ENCODE peak calls at places on chromosomes 7 and 10, in four cellular contexts. One of them, this sample, is unnamed.

GRCh38 chr10:114388275-114388674 is 16.0 kb downstream of the AFAP1L2 start:
- DNase-seq in CD4-positive, alpha-beta T cell: no peak
- DNase-seq in NCI-H1092: no peak
- DNase-seq in neuronal stem cell: no peak
- DNase-seq in this sample: no peak

GRCh38 chr10:5252177-5253037 is 55.8 kb downstream of the AKR1C4 start:
- DNase-seq in CD4-positive, alpha-beta T cell: no peak
- DNase-seq in NCI-H1092: no peak
- DNase-seq in neuronal stem cell: no peak
- DNase-seq in this sample: peak

GRCh38 chr7:108086962-108087361 is 43.2 kb downstream of the LAMB4 start:
- DNase-seq in CD4-positive, alpha-beta T cell: no peak
- DNase-seq in NCI-H1092: no peak
- DNase-seq in neuronal stem cell: no peak
- DNase-seq in this sample: no peak

GRCh38 chr10:89413398-89413912 is 913 bp upstream of the IFIT5 start:
- DNase-seq in CD4-positive, alpha-beta T cell: no peak
- DNase-seq in NCI-H1092: no peak
- DNase-seq in neuronal stem cell: no peak
- DNase-seq in this sample: no peak

GRCh38 chr10:60989400-60989876 is 45.5 kb upstream of the RHOBTB1 start:
- DNase-seq in CD4-positive, alpha-beta T cell: no peak
- DNase-seq in NCI-H1092: no peak
- DNase-seq in neuronal stem cell: no peak
- DNase-seq in this sample: no peak

GRCh38 chr10:92822060-92822634 is 26.2 kb upstream of the EXOC6 start:
- DNase-seq in CD4-positive, alpha-beta T cell: no peak
- DNase-seq in NCI-H1092: no peak
- DNase-seq in neuronal stem cell: no peak
- DNase-seq in this sample: no peak

GRCh38 chr7:100612730-100613446 is 548 bp downstream of the MOSPD3 start:
- DNase-seq in CD4-positive, alpha-beta T cell: no peak
- DNase-seq in NCI-H1092: no peak
- DNase-seq in neuronal stem cell: no peak
- DNase-seq in this sample: no peak

GRCh38 chr7:3095046-3095445 is 51.4 kb upstream of the CARD11 start:
- DNase-seq in CD4-positive, alpha-beta T cell: peak
- DNase-seq in NCI-H1092: no peak
- DNase-seq in neuronal stem cell: no peak
- DNase-seq in this sample: no peak

GRCh38 chr7:2633538-2634264 is 1.9 kb downstream of the TTYH3 start:
- DNase-seq in CD4-positive, alpha-beta T cell: no peak
- DNase-seq in NCI-H1092: no peak
- DNase-seq in neuronal stem cell: no peak
- DNase-seq in this sample: no peak

GRCh38 chr10:110077436-110078120 is 69.8 kb downstream of the ADD3 start:
- DNase-seq in CD4-positive, alpha-beta T cell: no peak
- DNase-seq in NCI-H1092: no peak
- DNase-seq in neuronal stem cell: no peak
- DNase-seq in this sample: no peak

GRCh38 chr7:154631162-154631561 is 371.8 kb downstream of the PAXIP1 start:
- DNase-seq in CD4-positive, alpha-beta T cell: no peak
- DNase-seq in NCI-H1092: no peak
- DNase-seq in neuronal stem cell: no peak
- DNase-seq in this sample: no peak

GRCh38 chr10:10892290-10892875 is 125.3 kb upstream of the CELF2 start:
- DNase-seq in CD4-positive, alpha-beta T cell: no peak
- DNase-seq in NCI-H1092: no peak
- DNase-seq in neuronal stem cell: no peak
- DNase-seq in this sample: no peak

GRCh38 chr10:8053446-8054242 is 844 bp upstream of the GATA3 start:
- DNase-seq in CD4-positive, alpha-beta T cell: peak
- DNase-seq in NCI-H1092: peak
- DNase-seq in neuronal stem cell: peak
- DNase-seq in this sample: no peak

GRCh38 chr7:116399808-116400207 is 99.7 kb upstream of the CAV2 start:
- DNase-seq in CD4-positive, alpha-beta T cell: no peak
- DNase-seq in NCI-H1092: no peak
- DNase-seq in neuronal stem cell: no peak
- DNase-seq in this sample: no peak

GRCh38 chr7:832292-832967 is at the start of gene SUN1:
- DNase-seq in CD4-positive, alpha-beta T cell: peak
- DNase-seq in NCI-H1092: no peak
- DNase-seq in neuronal stem cell: no peak
- DNase-seq in this sample: no peak

GRCh38 chr7:16034353-16034752 is 347.9 kb upstream of the MEOX2 start:
- DNase-seq in CD4-positive, alpha-beta T cell: no peak
- DNase-seq in NCI-H1092: no peak
- DNase-seq in neuronal stem cell: no peak
- DNase-seq in this sample: no peak

GRCh38 chr7:130961128-130961601 is 227.2 kb upstream of the KLF14 start:
- DNase-seq in CD4-positive, alpha-beta T cell: peak
- DNase-seq in NCI-H1092: no peak
- DNase-seq in neuronal stem cell: no peak
- DNase-seq in this sample: no peak

GRCh38 chr7:43004076-43004475 is 71.9 kb downstream of the MRPL32 start:
- DNase-seq in CD4-positive, alpha-beta T cell: no peak
- DNase-seq in NCI-H1092: no peak
- DNase-seq in neuronal stem cell: no peak
- DNase-seq in this sample: no peak

GRCh38 chr10:112832361-112832878 is 117.6 kb upstream of the TCF7L2 start:
- DNase-seq in CD4-positive, alpha-beta T cell: no peak
- DNase-seq in NCI-H1092: no peak
- DNase-seq in neuronal stem cell: no peak
- DNase-seq in this sample: peak

GRCh38 chr10:6647811-6648526 is 67.9 kb upstream of the PRKCQ start:
- DNase-seq in CD4-positive, alpha-beta T cell: peak
- DNase-seq in NCI-H1092: no peak
- DNase-seq in neuronal stem cell: peak
- DNase-seq in this sample: peak

GRCh38 chr7:101984997-101985645 is 167.7 kb downstream of the CUX1 start:
- DNase-seq in CD4-positive, alpha-beta T cell: no peak
- DNase-seq in NCI-H1092: no peak
- DNase-seq in neuronal stem cell: no peak
- DNase-seq in this sample: no peak

GRCh38 chr7:142797342-142797798 is 26.6 kb downstream of the PRSS2 start:
- DNase-seq in CD4-positive, alpha-beta T cell: peak
- DNase-seq in NCI-H1092: no peak
- DNase-seq in neuronal stem cell: no peak
- DNase-seq in this sample: no peak

GRCh38 chr7:12719141-12719919 is 31.9 kb downstream of the ARL4A start:
- DNase-seq in CD4-positive, alpha-beta T cell: no peak
- DNase-seq in NCI-H1092: no peak
- DNase-seq in neuronal stem cell: no peak
- DNase-seq in this sample: no peak

GRCh38 chr7:74452748-74453320 is 872 bp upstream of the GTF2IRD1 start:
- DNase-seq in CD4-positive, alpha-beta T cell: no peak
- DNase-seq in NCI-H1092: no peak
- DNase-seq in neuronal stem cell: no peak
- DNase-seq in this sample: no peak

GRCh38 chr10:104122273-104123107 is 519 bp downstream of the SFR1 start:
- DNase-seq in CD4-positive, alpha-beta T cell: no peak
- DNase-seq in NCI-H1092: no peak
- DNase-seq in neuronal stem cell: no peak
- DNase-seq in this sample: no peak

GRCh38 chr10:1557081-1557480 is 180.2 kb downstream of the ADARB2 start:
- DNase-seq in CD4-positive, alpha-beta T cell: no peak
- DNase-seq in NCI-H1092: no peak
- DNase-seq in neuronal stem cell: no peak
- DNase-seq in this sample: no peak

GRCh38 chr7:137025469-137026175 is 157.2 kb downstream of the CHRM2 start:
- DNase-seq in CD4-positive, alpha-beta T cell: no peak
- DNase-seq in NCI-H1092: no peak
- DNase-seq in neuronal stem cell: no peak
- DNase-seq in this sample: no peak

GRCh38 chr7:98266840-98267239 is 14.6 kb upstream of the BRI3 start:
- DNase-seq in CD4-positive, alpha-beta T cell: no peak
- DNase-seq in NCI-H1092: no peak
- DNase-seq in neuronal stem cell: no peak
- DNase-seq in this sample: no peak

GRCh38 chr10:49734676-49735075 is 27.4 kb downstream of the OGDHL start:
- DNase-seq in CD4-positive, alpha-beta T cell: no peak
- DNase-seq in NCI-H1092: no peak
- DNase-seq in neuronal stem cell: no peak
- DNase-seq in this sample: no peak

GRCh38 chr10:16049775-16050174 is 189.5 kb upstream of the MINDY3 start:
- DNase-seq in CD4-positive, alpha-beta T cell: no peak
- DNase-seq in NCI-H1092: no peak
- DNase-seq in neuronal stem cell: no peak
- DNase-seq in this sample: no peak

GRCh38 chr7:130733866-130734524 is at the start of gene KLF14:
- DNase-seq in CD4-positive, alpha-beta T cell: peak
- DNase-seq in NCI-H1092: no peak
- DNase-seq in neuronal stem cell: peak
- DNase-seq in this sample: no peak

GRCh38 chr10:50629495-50630122 is 5.9 kb upstream of the SGMS1 start:
- DNase-seq in CD4-positive, alpha-beta T cell: no peak
- DNase-seq in NCI-H1092: no peak
- DNase-seq in neuronal stem cell: no peak
- DNase-seq in this sample: no peak

GRCh38 chr7:30800785-30801252 is 29.6 kb downstream of the MINDY4 start:
- DNase-seq in CD4-positive, alpha-beta T cell: no peak
- DNase-seq in NCI-H1092: peak
- DNase-seq in neuronal stem cell: peak
- DNase-seq in this sample: peak

GRCh38 chr10:79400567-79401004 is 44.8 kb downstream of the ZCCHC24 start:
- DNase-seq in CD4-positive, alpha-beta T cell: peak
- DNase-seq in NCI-H1092: no peak
- DNase-seq in neuronal stem cell: no peak
- DNase-seq in this sample: no peak

This sample was measured in iPS DF 19.7.